ENCODE peak calls at places on chromosomes 11 and 22, in eight cellular contexts. R is A549; Q is OCI-LY7; W is mammary epithelial cell; M is astrocyte; Z is CD4-positive, alpha-beta memory T cell; U is prostate gland; A is HepG2. Y is an unnamed sample.

GRCh38 chr11:73313652-73314051 is 5.6 kb downstream of the ARHGEF17 start:
- DNase-seq in W (no peak), Z (no peak), U (no peak), Q (no peak), A (no peak), M (no peak), R (no peak), Y (peak; percentile 53)

GRCh38 chr11:2587976-2588748 is 111.6 kb downstream of the KCNQ1OT1 start:
- DNase-seq in U (no peak), Z (no peak), W (no peak), R (no peak), M (no peak), A (no peak), Q (no peak), Y (no peak)

GRCh38 chr22:45684169-45684568 is 12.5 kb downstream of the ATXN10 start:
- DNase-seq in U (no peak), Z (no peak), Q (no peak), M (peak; percentile 84), W (no peak), R (no peak), A (no peak), Y (no peak)

GRCh38 chr22:44776535-44777363 is 24.4 kb downstream of the ARHGAP8 start:
- DNase-seq in W (no peak), Z (no peak), R (no peak), Q (no peak), M (no peak), U (no peak), A (no peak), Y (no peak)

GRCh38 chr11:23359297-23359696 is 499.0 kb upstream of the CCDC179 start:
- DNase-seq in Q (no peak), A (peak; percentile 20), M (peak; percentile 96), Z (no peak), R (no peak), U (no peak), W (peak; percentile 92), Y (peak; percentile 72)

GRCh38 chr22:35761037-35761436 is 43.4 kb downstream of the APOL5 start:
- DNase-seq in A (peak; percentile 20), M (no peak), Q (no peak), R (peak; percentile 33), U (no peak), Z (no peak), W (no peak), Y (peak; percentile 29)

GRCh38 chr22:46674367-46674781 is 54.2 kb downstream of the GRAMD4 start:
- DNase-seq in Q (peak; percentile 86), W (no peak), Z (peak; percentile 83), U (no peak), R (no peak), M (no peak), A (no peak), Y (no peak)

GRCh38 chr11:86222081-86222480 is 22.5 kb upstream of the EED start:
- DNase-seq in W (no peak), Q (no peak), Z (no peak), R (no peak), U (no peak), M (no peak), A (no peak), Y (no peak)

GRCh38 chr22:28442264-28442950 is 237.2 kb downstream of the TTC28 start:
- DNase-seq in R (no peak), W (peak; percentile 75), Q (peak; percentile 63), U (peak; percentile 58), Z (peak; percentile 43), M (peak; percentile 64), A (peak; percentile 74), Y (peak; percentile 89)

GRCh38 chr11:76172583-76172982 is 33.7 kb downstream of the WNT11 start:
- DNase-seq in Q (no peak), Z (no peak), A (no peak), W (no peak), M (no peak), R (no peak), U (no peak), Y (no peak)

GRCh38 chr11:45805305-45806071 is 539 bp downstream of the SLC35C1 start:
- DNase-seq in M (peak; percentile 80), W (peak; percentile 52), Z (no peak), R (peak; percentile 28), U (no peak), A (peak; percentile 44), Q (no peak), Y (peak; percentile 92)

GRCh38 chr11:1298695-1299492 is 10.5 kb downstream of the TOLLIP start:
- DNase-seq in Z (no peak), W (peak; percentile 80), U (peak; percentile 84), R (peak; percentile 76), A (peak; percentile 91), Q (no peak), M (peak; percentile 39), Y (peak; percentile 93)

GRCh38 chr11:118406599-118407166 is 5.3 kb downstream of the ATP5MG start:
- DNase-seq in M (peak; percentile 8), W (no peak), R (no peak), U (no peak), Z (no peak), A (no peak), Q (no peak), Y (peak; percentile 38)

GRCh38 chr11:45881708-45882368 is 3.6 kb upstream of the MAPK8IP1 start:
- DNase-seq in A (no peak), Q (no peak), M (no peak), W (no peak), Z (no peak), R (no peak), U (no peak), Y (no peak)

GRCh38 chr11:128544625-128545024 is 42.7 kb downstream of the ETS1 start:
- DNase-seq in Z (no peak), M (no peak), A (no peak), U (no peak), Q (no peak), W (no peak), R (no peak), Y (peak; percentile 16)

GRCh38 chr11:73395297-73396208 is 19.4 kb downstream of the RELT start:
- DNase-seq in W (no peak), Z (no peak), M (no peak), Q (no peak), A (no peak), U (no peak), R (no peak), Y (no peak)

GRCh38 chr22:40177738-40178416 is at the start of gene TNRC6B:
- DNase-seq in M (peak; percentile 98), Z (peak; percentile 90), W (peak; percentile 97), R (peak; percentile 94), A (peak; percentile 98), Q (peak; percentile 96), U (peak; percentile 92), Y (peak; percentile 98)

GRCh38 chr11:75562836-75563484 is 907 bp downstream of the SERPINH1 start:
- DNase-seq in Z (no peak), W (peak; percentile 53), R (peak; percentile 40), U (peak; percentile 12), M (peak; percentile 62), A (no peak), Q (no peak), Y (peak; percentile 83)

GRCh38 chr11:66970808-66971442 is 4.2 kb upstream of the C11orf86 start:
- DNase-seq in Q (no peak), Z (no peak), R (peak; percentile 99), A (peak; percentile 95), M (peak; percentile 100), U (no peak), W (peak; percentile 99), Y (peak; percentile 100)

GRCh38 chr22:44449061-44449682 is 48.9 kb downstream of the RTL6 start:
- DNase-seq in R (peak; percentile 60), W (peak; percentile 87), U (no peak), A (no peak), M (peak; percentile 92), Q (no peak), Z (no peak), Y (peak; percentile 95)

DNA sequence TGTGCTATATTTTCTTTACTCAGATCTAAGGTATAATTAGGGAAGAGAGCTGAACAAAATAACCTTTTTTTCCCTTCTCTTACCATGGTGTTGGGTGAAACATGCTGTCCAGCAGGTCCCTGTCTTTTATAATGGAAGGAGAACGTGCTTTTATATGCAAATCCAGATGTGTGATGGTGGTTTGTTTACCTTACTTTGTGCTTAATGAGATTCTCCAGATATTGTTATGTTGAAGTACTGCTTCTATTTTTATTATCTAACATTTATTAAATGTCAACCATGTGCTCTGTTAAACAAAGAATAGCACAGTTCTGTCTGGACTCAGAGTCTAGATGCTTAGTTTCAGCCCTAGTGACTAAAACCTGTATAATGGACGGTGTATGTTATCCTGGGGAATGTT is 10.1 kb upstream of the GRIK4 start:
- DNase-seq in W (no peak), A (no peak), Z (no peak), U (no peak), Q (no peak), R (no peak), M (no peak), Y (no peak)
- H3K4me3 ChIP-seq in W (no peak overlapping the region), A (no peak overlapping the region), Z (no peak overlapping the region), U (no peak overlapping the region), Q (no peak overlapping the region), R (no peak overlapping the region), M (no peak overlapping the region), Y (no peak overlapping the region)

DNA sequence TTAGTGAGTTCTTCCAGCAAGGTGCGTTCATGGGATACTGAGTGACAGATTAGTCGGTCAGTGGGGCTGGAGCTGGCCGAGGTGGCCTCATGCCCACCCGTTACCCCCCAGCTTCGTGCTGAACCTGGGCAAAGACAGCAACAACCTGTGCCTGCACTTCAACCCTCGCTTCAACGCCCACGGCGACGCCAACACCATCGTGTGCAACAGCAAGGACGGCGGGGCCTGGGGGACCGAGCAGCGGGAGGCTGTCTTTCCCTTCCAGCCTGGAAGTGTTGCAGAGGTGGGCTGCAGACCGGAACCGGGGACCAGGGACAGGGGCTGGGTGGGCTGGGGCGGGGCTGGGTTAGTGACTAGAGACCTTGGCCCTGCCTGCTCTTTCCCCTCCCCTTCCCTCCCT is 2.9 kb downstream of the LGALS1 start:
- DNase-seq in Z (no peak), W (no peak), M (no peak), Q (no peak), A (no peak), U (no peak), R (no peak), Y (no peak)
- H3K4me3 ChIP-seq in Z (no peak overlapping the region), W (no peak overlapping the region), M (peak overlapping the region; percentile 83), Q (no peak overlapping the region), A (no peak overlapping the region), U (no peak overlapping the region), R (no peak overlapping the region), Y (peak overlapping the region; percentile 89)

DNA sequence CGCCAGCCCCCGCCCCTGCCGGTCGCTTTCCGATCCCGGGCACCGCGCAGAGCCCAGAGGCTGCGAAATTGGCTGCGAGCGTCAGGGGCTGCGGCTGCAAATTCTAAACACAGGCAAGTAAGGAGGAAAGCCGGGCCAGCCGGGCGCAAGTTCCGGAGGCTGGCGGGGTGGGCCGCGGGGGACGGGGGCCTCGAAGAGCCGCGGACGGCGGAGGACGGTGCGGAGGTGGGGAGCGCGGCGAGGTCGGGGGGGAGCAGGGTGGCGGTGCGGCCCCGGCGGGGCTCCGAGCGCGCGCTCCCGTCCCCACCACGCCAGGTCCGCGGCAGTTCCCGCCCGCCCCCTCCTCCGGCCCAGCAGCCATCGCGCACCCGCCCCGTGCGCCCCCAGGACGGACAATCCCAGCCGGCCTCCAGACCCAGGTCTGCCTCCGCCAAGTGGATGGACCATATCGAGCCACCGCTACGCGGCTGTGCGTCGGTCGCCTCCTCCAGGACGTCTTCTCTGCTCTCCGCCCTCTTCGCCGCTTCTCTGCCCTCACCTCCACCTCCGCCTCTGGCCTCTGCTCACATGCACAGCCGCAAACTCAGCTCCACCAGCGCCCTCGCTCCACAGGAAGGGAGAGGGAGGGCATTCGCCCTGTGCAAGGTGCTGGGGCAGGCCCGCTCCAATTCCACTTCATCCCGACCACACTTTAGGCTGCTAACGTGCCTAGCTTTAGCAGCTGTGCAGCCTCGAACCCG is 7.2 kb downstream of the ELFN2 start:
- DNase-seq in Z (peak; percentile 21), A (no peak), W (peak; percentile 41), Q (no peak), U (no peak), M (peak; percentile 14), R (no peak), Y (peak; percentile 41)
- H3K4me3 ChIP-seq in Z (peak overlapping the region; percentile 19), A (no peak overlapping the region), W (peak overlapping the region; percentile 54), Q (no peak overlapping the region), U (peak overlapping the region; percentile 12), M (peak overlapping the region; percentile 25), R (no peak overlapping the region), Y (peak overlapping the region; percentile 65)

GRCh38 chr11:115505165-115505564 is 950 bp upstream of the CADM1 start:
- DNase-seq in U (peak; percentile 22), W (no peak), A (no peak), Z (no peak), M (no peak), R (no peak), Q (no peak), Y (no peak)
- H3K4me3 ChIP-seq in U (peak overlapping the region; percentile 53), W (peak overlapping the region; percentile 74), A (peak overlapping the region; percentile 79), Z (peak overlapping the region; percentile 54), M (peak overlapping the region; percentile 91), R (peak overlapping the region; percentile 92), Q (peak overlapping the region; percentile 77), Y (peak overlapping the region; percentile 67)